ENCODE peak calls at places on chromosomes 13 and 19, in eight cellular contexts. H is stimulated activated CD4-positive, alpha-beta T cell treated with anti-CD3 and anti-CD28 coated beads, TNF-alpha, amount 100 ng/mL, for 24 hours; V is astrocyte of the hippocampus; D is Calu3; K is hepatic stellate cell; W is T1000; G is EH; T is activated CD4-positive, alpha-beta T cell treated with anti-CD3 and anti-CD28 coated beads, Interleukin-2, amount 10 ng/mL, durations not matched to agents 7 days and 5 days. Y is an unnamed sample.

GRCh38 chr13:40452741-40453665 is 213.4 kb downstream of the FOXO1 start:
- DNase-seq in H (no peak), V (peak; percentile 35), D (peak; percentile 5), K (peak; percentile 46), W (no peak), G (peak; percentile 79), T (no peak), Y (peak; percentile 87)

GRCh38 chr19:17948967-17949930 is 16.4 kb downstream of the CCDC124 start:
- DNase-seq in H (no peak), V (no peak), D (no peak), K (no peak), W (no peak), G (no peak), T (no peak), Y (no peak)

GRCh38 chr19:38298841-38299680 is 5.0 kb upstream of the C19orf33 start:
- DNase-seq in H (no peak), V (peak; percentile 57), D (no peak), K (peak; percentile 78), W (no peak), G (peak; percentile 47), T (no peak), Y (no peak)

GRCh38 chr13:70732611-70733010 is 624.4 kb upstream of the KLHL1 start:
- DNase-seq in H (no peak), V (peak; percentile 4), D (no peak), K (no peak), W (no peak), G (no peak), T (no peak), Y (peak; percentile 2)

GRCh38 chr13:88895261-88895941 is 1224.2 kb downstream of the SLITRK5 start:
- DNase-seq in H (no peak), V (no peak), D (no peak), K (no peak), W (no peak), G (no peak), T (no peak), Y (no peak)

GRCh38 chr19:15562861-15563260 is 52.2 kb upstream of the CYP4F8 start:
- DNase-seq in H (no peak), V (no peak), D (peak; percentile 49), K (no peak), W (no peak), G (peak; percentile 32), T (no peak), Y (no peak)

GRCh38 chr13:25037057-25037813 is 58.7 kb upstream of the PABPC3 start:
- DNase-seq in H (peak; percentile 26), V (peak; percentile 81), D (peak; percentile 52), K (peak; percentile 38), W (no peak), G (peak; percentile 67), T (peak; percentile 66), Y (peak; percentile 73)

GRCh38 chr13:111659236-111659635 is 338.8 kb downstream of the TEX29 start:
- DNase-seq in H (no peak), V (no peak), D (no peak), K (no peak), W (no peak), G (no peak), T (no peak), Y (no peak)

GRCh38 chr19:39448271-39448670 is 2.9 kb downstream of the SUPT5H start:
- DNase-seq in H (no peak), V (peak; percentile 61), D (no peak), K (peak; percentile 67), W (no peak), G (peak; percentile 76), T (no peak), Y (no peak)

GRCh38 chr13:45055902-45056648 is 64.2 kb upstream of the GTF2F2 start:
- DNase-seq in H (no peak), V (peak; percentile 93), D (no peak), K (no peak), W (no peak), G (peak; percentile 63), T (no peak), Y (peak; percentile 80)

GRCh38 chr13:77728265-77728966 is 30.9 kb downstream of the SLAIN1 start:
- DNase-seq in H (no peak), V (no peak), D (no peak), K (no peak), W (no peak), G (no peak), T (no peak), Y (no peak)

GRCh38 chr13:96473463-96474157 is 383.7 kb downstream of the HS6ST3 start:
- DNase-seq in H (no peak), V (peak; percentile 69), D (no peak), K (no peak), W (no peak), G (no peak), T (no peak), Y (no peak)

GRCh38 chr19:38722947-38723605 is 21.2 kb downstream of the CAPN12 start:
- DNase-seq in H (no peak), V (no peak), D (no peak), K (no peak), W (no peak), G (no peak), T (no peak), Y (no peak)

GRCh38 chr19:17784201-17785008 is 10.5 kb upstream of the B3GNT3 start:
- DNase-seq in H (peak; percentile 72), V (peak; percentile 66), D (peak; percentile 67), K (peak; percentile 86), W (peak; percentile 21), G (peak; percentile 67), T (peak; percentile 84), Y (peak; percentile 65)

GRCh38 chr19:45175663-45176345 is 2.2 kb downstream of the TRAPPC6A start:
- DNase-seq in H (no peak), V (no peak), D (no peak), K (no peak), W (no peak), G (no peak), T (no peak), Y (no peak)

GRCh38 chr13:105346141-105346766 is 1189.2 kb downstream of the EFNB2 start:
- DNase-seq in H (no peak), V (peak; percentile 81), D (no peak), K (peak; percentile 24), W (peak; percentile 4), G (peak; percentile 85), T (no peak), Y (no peak)

GRCh38 chr13:112760440-112760839 is 70.6 kb downstream of the ATP11A start:
- DNase-seq in H (no peak), V (no peak), D (no peak), K (peak; percentile 44), W (no peak), G (peak; percentile 46), T (no peak), Y (no peak)

GRCh38 chr13:32837307-32837972 is 178.8 kb upstream of the KL start:
- DNase-seq in H (no peak), V (no peak), D (no peak), K (no peak), W (no peak), G (no peak), T (no peak), Y (no peak)

GRCh38 chr19:15432018-15432494 is 13.3 kb upstream of the AKAP8L start:
- DNase-seq in H (peak; percentile 39), V (peak; percentile 30), D (no peak), K (peak; percentile 52), W (no peak), G (no peak), T (peak; percentile 34), Y (no peak)

GRCh38 chr19:28920269-28921066 is 292.5 kb downstream of the UQCRFS1 start:
- DNase-seq in H (no peak), V (no peak), D (no peak), K (no peak), W (no peak), G (no peak), T (no peak), Y (no peak)

GRCh38 chr13:34655554-34655953 is 286.5 kb upstream of the NBEA start:
- DNase-seq in H (no peak), V (no peak), D (no peak), K (no peak), W (no peak), G (no peak), T (no peak), Y (no peak)

GRCh38 chr19:6451583-6452222 is 7.9 kb downstream of the SLC25A23 start:
- DNase-seq in H (no peak), V (no peak), D (no peak), K (no peak), W (no peak), G (no peak), T (no peak), Y (no peak)

GRCh38 chr19:14871619-14872230 is 14.2 kb downstream of the OR7A17 start:
- DNase-seq in H (no peak), V (peak; percentile 8), D (no peak), K (peak; percentile 8), W (no peak), G (peak; percentile 29), T (no peak), Y (peak; percentile 35)

GRCh38 chr19:51708811-51709210 is 15.0 kb downstream of the HAS1 start:
- DNase-seq in H (no peak), V (no peak), D (no peak), K (no peak), W (no peak), G (no peak), T (no peak), Y (no peak)

GRCh38 chr13:19150712-19151228 is 30.9 kb downstream of the TUBA3C start:
- DNase-seq in H (no peak), V (no peak), D (no peak), K (no peak), W (no peak), G (no peak), T (no peak), Y (no peak)

GRCh38 chr13:66665991-66666390 is 564.1 kb downstream of the PCDH9 start:
- DNase-seq in H (no peak), V (peak; percentile 96), D (peak; percentile 3), K (peak; percentile 13), W (peak; percentile 9), G (peak; percentile 87), T (no peak), Y (peak; percentile 6)

GRCh38 chr19:1271528-1272422 is 2.6 kb downstream of the CIRBP start:
- DNase-seq in H (no peak), V (no peak), D (no peak), K (no peak), W (no peak), G (no peak), T (no peak), Y (no peak)

GRCh38 chr13:43942301-43942700 is 62.6 kb downstream of the LACC1 start:
- DNase-seq in H (no peak), V (peak; percentile 16), D (no peak), K (no peak), W (no peak), G (peak; percentile 1), T (no peak), Y (no peak)

GRCh38 chr13:51770681-51771417 is 33.1 kb downstream of the DHRS12 start:
- DNase-seq in H (no peak), V (no peak), D (no peak), K (no peak), W (no peak), G (no peak), T (no peak), Y (no peak)

GRCh38 chr19:32041681-32042292 is 303.6 kb upstream of the ZNF507 start:
- DNase-seq in H (peak; percentile 20), V (peak; percentile 75), D (no peak), K (peak; percentile 8), W (no peak), G (no peak), T (peak; percentile 23), Y (peak; percentile 52)

GRCh38 chr19:45922281-45922680 is 7.7 kb upstream of the NANOS2 start:
- DNase-seq in H (no peak), V (no peak), D (no peak), K (no peak), W (no peak), G (peak; percentile 7), T (no peak), Y (peak; percentile 49)

GRCh38 chr19:41993612-41994483 is at the start of gene ATP1A3:
- DNase-seq in H (peak; percentile 52), V (peak; percentile 80), D (peak; percentile 78), K (peak; percentile 87), W (no peak), G (peak; percentile 60), T (peak; percentile 63), Y (peak; percentile 59)

GRCh38 chr19:32581704-32582164 is 744 bp downstream of the PDCD5 start:
- DNase-seq in H (peak; percentile 9), V (peak; percentile 51), D (peak; percentile 40), K (peak; percentile 21), W (no peak), G (peak; percentile 53), T (no peak), Y (peak; percentile 37)

GRCh38 chr19:1425102-1425842 is 12.9 kb upstream of the RPS15 start:
- DNase-seq in H (no peak), V (peak; percentile 36), D (no peak), K (no peak), W (no peak), G (no peak), T (no peak), Y (no peak)